ENCODE peak calls at places on chromosome 21, in eight cellular contexts. K, J, F, O, P, Q, Y and X are unnamed samples.

GRCh38 chr21:35024071-35024420 is 25.1 kb downstream of the RUNX1 start:
- DNase-seq in K (no peak), J (no peak), F (no peak), O (no peak), P (no peak), Q (no peak), Y (no peak), X (no peak)

GRCh38 chr21:43287111-43287973 is 118.5 kb downstream of the CRYAA start:
- DNase-seq in K (no peak), J (no peak), F (no peak), O (no peak), P (peak; percentile 71), Q (no peak), Y (no peak), X (no peak)

GRCh38 chr21:46468110-46468774 is 9.6 kb downstream of the DIP2A start:
- DNase-seq in K (no peak), J (no peak), F (no peak), O (no peak), P (no peak), Q (no peak), Y (no peak), X (no peak)

GRCh38 chr21:31781737-31782136 is 49.8 kb upstream of the SCAF4 start:
- DNase-seq in K (peak; percentile 21), J (no peak), F (no peak), O (peak; percentile 25), P (no peak), Q (peak; percentile 39), Y (no peak), X (no peak)

GRCh38 chr21:39150316-39150715 is 32.9 kb downstream of the PSMG1 start:
- DNase-seq in K (no peak), J (no peak), F (no peak), O (no peak), P (no peak), Q (no peak), Y (no peak), X (no peak)

GRCh38 chr21:17527240-17527639 is 14.4 kb downstream of the CXADR start:
- DNase-seq in K (no peak), J (no peak), F (peak; percentile 41), O (no peak), P (no peak), Q (no peak), Y (peak; percentile 36), X (no peak)

GRCh38 chr21:37220433-37220980 is 46.6 kb downstream of the VPS26C start:
- DNase-seq in K (no peak), J (no peak), F (peak; percentile 17), O (peak; percentile 25), P (peak; percentile 67), Q (no peak), Y (peak; percentile 38), X (peak; percentile 67)

GRCh38 chr21:34986561-34987533 is 62.3 kb downstream of the RUNX1 start:
- DNase-seq in K (no peak), J (no peak), F (peak; percentile 42), O (no peak), P (peak; percentile 85), Q (no peak), Y (peak; percentile 53), X (no peak)

GRCh38 chr21:45944601-45945000 is 37.0 kb upstream of the COL6A1 start:
- DNase-seq in K (no peak), J (no peak), F (no peak), O (no peak), P (no peak), Q (no peak), Y (no peak), X (no peak)

GRCh38 chr21:31677047-31677446 is 17.6 kb downstream of the SOD1 start:
- DNase-seq in K (no peak), J (no peak), F (no peak), O (no peak), P (no peak), Q (no peak), Y (no peak), X (no peak)

GRCh38 chr21:16838330-16838729 is 674.5 kb upstream of the CXADR start:
- DNase-seq in K (no peak), J (no peak), F (no peak), O (no peak), P (no peak), Q (no peak), Y (peak; percentile 33), X (no peak)

GRCh38 chr21:39159342-39160063 is 23.7 kb downstream of the PSMG1 start:
- DNase-seq in K (no peak), J (no peak), F (no peak), O (no peak), P (no peak), Q (no peak), Y (no peak), X (no peak)

GRCh38 chr21:17679002-17679600 is 66.4 kb upstream of the BTG3 start:
- DNase-seq in K (no peak), J (no peak), F (peak; percentile 65), O (no peak), P (peak; percentile 78), Q (no peak), Y (peak; percentile 67), X (no peak)

GRCh38 chr21:36079010-36079649 is 9.3 kb downstream of the CBR1 start:
- DNase-seq in K (no peak), J (no peak), F (peak; percentile 84), O (no peak), P (peak; percentile 87), Q (no peak), Y (no peak), X (no peak)

GRCh38 chr21:29077651-29078090 is 4.2 kb upstream of the CCT8 start:
- DNase-seq in K (no peak), J (no peak), F (peak; percentile 60), O (peak; percentile 35), P (peak; percentile 66), Q (no peak), Y (no peak), X (no peak)

GRCh38 chr21:43727571-43728466 is 8.9 kb downstream of the PDXK start:
- DNase-seq in K (no peak), J (peak; percentile 81), F (peak; percentile 60), O (peak; percentile 48), P (no peak), Q (peak; percentile 53), Y (no peak), X (peak; percentile 71)

GRCh38 chr21:26421724-26422123 is 151.4 kb downstream of the CYYR1 start:
- DNase-seq in K (no peak), J (no peak), F (no peak), O (no peak), P (no peak), Q (no peak), Y (no peak), X (no peak)

GRCh38 chr21:33112151-33112550 is 42.2 kb downstream of the OLIG1 start:
- DNase-seq in K (no peak), J (no peak), F (no peak), O (no peak), P (no peak), Q (no peak), Y (no peak), X (no peak)
- H3K27ac ChIP-seq in K (no peak overlapping the region), J (no peak overlapping the region), F (no peak overlapping the region), O (no peak overlapping the region), P (no peak overlapping the region), Q (no peak overlapping the region), Y (no peak overlapping the region), X (no peak overlapping the region)

DNA sequence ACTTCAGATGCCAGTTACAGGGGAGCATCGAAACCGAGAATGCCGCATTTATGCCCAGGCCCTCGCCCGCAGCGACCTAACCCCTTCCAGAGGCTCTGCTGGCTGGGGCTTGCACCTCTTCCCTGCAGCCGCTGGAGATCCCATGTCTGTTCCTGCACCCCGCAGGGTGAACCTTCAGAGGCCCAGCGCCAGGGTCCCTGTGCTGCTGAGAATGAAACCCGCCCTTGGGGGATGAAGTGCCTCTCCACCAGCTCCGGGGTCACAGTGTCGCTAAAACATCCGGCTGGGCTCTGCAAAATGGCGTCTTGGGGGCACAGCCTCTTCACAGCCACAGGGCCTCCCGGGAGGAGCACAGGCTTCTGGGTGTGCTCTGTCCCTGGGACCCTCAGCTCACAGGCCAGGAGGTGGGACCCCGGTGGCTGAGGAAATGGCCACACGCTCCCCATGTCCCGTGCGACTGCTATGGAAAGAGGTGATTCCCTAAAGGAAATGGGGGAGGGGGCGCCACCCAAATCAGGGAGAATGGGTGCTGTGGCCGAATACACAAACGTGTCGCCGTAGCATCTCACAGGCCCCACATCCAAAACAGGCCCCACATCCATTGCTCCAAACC is 39.9 kb upstream of the TSPEAR start:
- DNase-seq in K (no peak), J (peak; percentile 26), F (no peak), O (no peak), P (no peak), Q (no peak), Y (no peak), X (no peak)
- H3K27ac ChIP-seq in K (no peak overlapping the region), J (no peak overlapping the region), F (no peak overlapping the region), O (no peak overlapping the region), P (no peak overlapping the region), Q (no peak overlapping the region), Y (no peak overlapping the region), X (no peak overlapping the region)

GRCh38 chr21:15480160-15480559 is 249.6 kb upstream of the USP25 start:
- DNase-seq in K (no peak), J (no peak), F (no peak), O (no peak), P (no peak), Q (no peak), Y (no peak), X (no peak)

GRCh38 chr21:15486460-15487241 is 243.1 kb upstream of the USP25 start:
- DNase-seq in K (no peak), J (no peak), F (no peak), O (no peak), P (no peak), Q (no peak), Y (no peak), X (no peak)

GRCh38 chr21:15483138-15483780 is 246.5 kb upstream of the USP25 start:
- DNase-seq in K (peak; percentile 33), J (peak; percentile 91), F (peak; percentile 86), O (peak; percentile 90), P (peak; percentile 81), Q (peak; percentile 80), Y (peak; percentile 89), X (peak; percentile 30)
- H3K27ac ChIP-seq in K (no peak overlapping the region), J (no peak overlapping the region), F (no peak overlapping the region), O (no peak overlapping the region), P (no peak overlapping the region), Q (no peak overlapping the region), Y (no peak overlapping the region), X (no peak overlapping the region)

GRCh38 chr21:27570306-27570868 is 603.5 kb upstream of the ADAMTS5 start:
- DNase-seq in K (peak; percentile 15), J (peak; percentile 76), F (no peak), O (peak; percentile 12), P (no peak), Q (peak; percentile 43), Y (no peak), X (no peak)
- H3K27ac ChIP-seq in K (peak overlapping the region; percentile 27), J (peak overlapping the region; percentile 47), F (no peak overlapping the region), O (no peak overlapping the region), P (no peak overlapping the region), Q (no peak overlapping the region), Y (no peak overlapping the region), X (peak overlapping the region; percentile 42)

GRCh38 chr21:41976611-41977010 is 22.8 kb upstream of the C2CD2 start:
- DNase-seq in K (no peak), J (no peak), F (no peak), O (no peak), P (no peak), Q (no peak), Y (no peak), X (no peak)
- H3K27ac ChIP-seq in K (no peak overlapping the region), J (no peak overlapping the region), F (no peak overlapping the region), O (no peak overlapping the region), P (no peak overlapping the region), Q (no peak overlapping the region), Y (no peak overlapping the region), X (no peak overlapping the region)